ENCODE peak calls at places on chromosomes 11 and 22, in nine cellular contexts. W, E, Q, J, P, Z, M, X and O are unnamed samples. For H3K4me1, the result is how much of the 10 kb centered on the place peaks cover.

GRCh38 chr11:17612221-17613188 is 65.4 kb downstream of the OTOG start:
- DNase-seq in J (no peak), Q (no peak), W (no peak), E (no peak), P (no peak), M (no peak), X (no peak), Z (no peak), O (no peak)

GRCh38 chr11:131916633-131917032 is 546.2 kb downstream of the NTM start:
- DNase-seq in J (no peak), X (peak), P (no peak), E (no peak), W (no peak), Z (no peak), Q (no peak), M (no peak), O (no peak)

GRCh38 chr11:16148301-16148787 is 208.0 kb downstream of the SOX6 start:
- DNase-seq in P (no peak), J (no peak), Q (no peak), E (no peak), M (no peak), W (peak), X (peak), Z (peak), O (peak)

GRCh38 chr11:61061081-61061826 is 41.0 kb upstream of the CD5 start:
- DNase-seq in Z (peak), E (peak), P (peak), X (peak), J (no peak), M (peak), Q (no peak), W (no peak), O (no peak)

GRCh38 chr11:26187639-26188038 is 144.3 kb upstream of the ANO3 start:
- DNase-seq in J (no peak), E (peak), P (no peak), Q (no peak), Z (no peak), M (no peak), W (no peak), X (peak), O (no peak)

GRCh38 chr22:29780781-29781676 is 13.9 kb downstream of the UQCR10 start:
- DNase-seq in W (no peak), Z (peak), Q (no peak), J (no peak), X (peak), M (no peak), E (peak), P (no peak), O (peak)

GRCh38 chr11:134736251-134737072 is 324.4 kb upstream of the B3GAT1 start:
- DNase-seq in M (no peak), J (no peak), W (no peak), P (no peak), E (no peak), Q (no peak), X (no peak), Z (no peak), O (no peak)

GRCh38 chr22:24333301-24333700 is 62.7 kb downstream of the SPECC1L start:
- DNase-seq in J (no peak), W (no peak), X (peak), Z (peak), M (no peak), E (peak), P (no peak), Q (no peak), O (no peak)

GRCh38 chr11:5204787-5205186 is 4.3 kb upstream of the OR51V1 start:
- DNase-seq in Q (no peak), Z (peak), J (no peak), E (peak), X (peak), M (no peak), P (peak), W (peak), O (peak)

GRCh38 chr22:31818481-31819392 is 64.9 kb downstream of the DEPDC5 start:
- DNase-seq in E (peak), W (peak), M (no peak), P (no peak), Z (no peak), J (no peak), X (peak), Q (no peak), O (no peak)

GRCh38 chr22:43554259-43554636 is 142.4 kb downstream of the MPPED1 start:
- DNase-seq in J (no peak), Q (no peak), W (no peak), M (no peak), Z (no peak), P (no peak), E (no peak), X (no peak), O (no peak)

GRCh38 chr11:79243412-79244174 is 197.2 kb downstream of the TENM4 start:
- DNase-seq in J (no peak), P (no peak), E (no peak), X (no peak), M (no peak), Q (no peak), W (no peak), Z (peak), O (no peak)

GRCh38 chr11:75768112-75768908 is at the start of gene DGAT2:
- DNase-seq in J (peak), Q (peak), X (peak), W (peak), M (peak), Z (peak), P (peak), E (peak), O (peak)

GRCh38 chr22:43782448-43782847 is 29.7 kb downstream of the EFCAB6 start:
- DNase-seq in M (no peak), W (no peak), E (no peak), X (no peak), J (no peak), Q (no peak), P (no peak), Z (no peak), O (no peak)

GRCh38 chr11:64238076-64238475 is 2.8 kb upstream of the FKBP2 start:
- DNase-seq in X (no peak), P (no peak), J (no peak), W (no peak), M (no peak), Z (no peak), Q (peak), E (no peak), O (no peak)

GRCh38 chr11:65653229-65654225 is 9.2 kb downstream of the RELA start:
- DNase-seq in P (no peak), W (no peak), E (no peak), Z (no peak), Q (peak), J (peak), M (no peak), X (no peak), O (no peak)

GRCh38 chr11:124799384-124800225 is 601 bp downstream of the MSANTD2 start:
- DNase-seq in E (peak), Q (peak), W (peak), P (peak), X (peak), M (peak), J (peak), Z (peak), O (peak)

GRCh38 chr22:50035131-50035881 is 22.7 kb upstream of the IL17REL start:
- DNase-seq in X (no peak), Z (no peak), E (no peak), M (peak), W (no peak), P (no peak), Q (no peak), J (no peak), O (no peak)

GRCh38 chr22:39904864-39905263 is 4.0 kb downstream of the GRAP2 start:
- DNase-seq in X (no peak), J (no peak), Q (no peak), W (no peak), M (no peak), E (no peak), P (peak), Z (no peak), O (no peak)

GRCh38 chr22:39898997-39899396 is 1.9 kb upstream of the GRAP2 start:
- DNase-seq in Z (no peak), Q (no peak), E (no peak), P (no peak), M (no peak), J (no peak), W (no peak), X (no peak), O (no peak)

GRCh38 chr22:39900306-39901227 is at the start of gene GRAP2:
- DNase-seq in X (no peak), W (no peak), Q (peak), E (no peak), P (peak), Z (no peak), J (no peak), M (peak), O (no peak)

GRCh38 chr22:39897841-39898240 is 3.0 kb upstream of the GRAP2 start:
- DNase-seq in P (no peak), Z (no peak), E (no peak), W (no peak), M (no peak), X (no peak), Q (no peak), J (no peak), O (no peak)

DNA sequence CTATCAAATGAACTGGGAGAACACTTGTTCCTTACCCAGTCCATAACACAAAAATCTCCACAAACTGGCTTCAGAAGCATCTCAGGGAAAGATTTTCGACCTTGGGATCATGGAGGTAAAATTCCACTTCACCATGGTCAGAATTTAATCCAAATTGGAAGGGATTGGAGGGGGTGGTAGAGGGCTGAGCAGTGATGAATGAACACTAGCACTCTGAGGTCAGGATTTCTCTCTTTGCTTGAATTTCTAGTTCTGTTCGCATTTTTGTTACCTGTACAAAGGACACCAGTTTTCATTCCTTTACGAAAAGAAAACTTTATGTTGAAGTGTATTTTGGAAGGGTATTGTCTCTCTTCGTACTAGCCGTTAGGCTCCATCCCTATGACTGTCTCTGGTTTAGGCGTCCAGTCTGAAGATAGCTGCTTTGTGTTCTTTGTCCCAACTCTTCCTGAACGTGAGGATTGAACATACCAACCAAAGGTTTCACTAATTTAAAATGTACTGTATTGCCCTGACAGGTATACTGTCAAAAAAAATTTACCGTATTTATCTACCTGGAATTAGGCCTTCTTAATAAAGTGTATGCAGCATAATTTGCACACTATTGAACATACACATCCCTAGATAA is 749 bp downstream of the GRAP2 start:
- DNase-seq in X (no peak), W (no peak), Z (no peak), M (no peak), E (no peak), J (no peak), P (peak), Q (no peak), O (no peak)
- H3K4me3 ChIP-seq in X (no peak), W (no peak), Z (no peak), M (peak), E (no peak), J (peak), P (peak), Q (no peak), O (no peak)

GRCh38 chr22:41479671-41480396 is 10.9 kb downstream of the ACO2 start:
- DNase-seq in Q (no peak), W (peak), X (peak), P (no peak), M (no peak), J (no peak), E (no peak), Z (peak), O (no peak)
- H3K4me1 ChIP-seq in Q (under half), W (under half), X (under half), P (under half), M (under half), J (under half), E (under half), Z (under half), O (under half)

GRCh38 chr11:24723231-24723630 is 226.4 kb downstream of the LUZP2 start:
- DNase-seq in E (peak), M (no peak), P (no peak), X (no peak), J (no peak), W (no peak), Z (no peak), Q (no peak), O (no peak)
- H3K4me3 ChIP-seq in E (no peak), M (no peak), P (no peak), X (no peak), J (no peak), W (no peak), Z (no peak), Q (no peak), O (no peak)

GRCh38 chr11:119320593-119321524 is 3.9 kb upstream of the MCAM start:
- DNase-seq in Q (no peak), J (peak), E (peak), X (peak), Z (peak), P (peak), M (no peak), W (peak), O (peak)
- H3K4me1 ChIP-seq in Q (under half), J (half or more), E (under half), X (under half), Z (under half), P (under half), M (under half), W (half or more), O (under half)

GRCh38 chr11:34251640-34251980 is 106.2 kb downstream of the ABTB2 start:
- DNase-seq in Z (no peak), E (no peak), M (no peak), P (no peak), W (no peak), X (no peak), Q (no peak), J (no peak), O (no peak)
- H3K4me3 ChIP-seq in Z (no peak), E (no peak), M (peak), P (peak), W (no peak), X (no peak), Q (no peak), J (no peak), O (no peak)

GRCh38 chr22:17912942-17913704 is 111.2 kb downstream of the MICAL3 start:
- DNase-seq in Q (no peak), W (no peak), P (no peak), J (no peak), X (no peak), M (no peak), E (no peak), Z (no peak), O (no peak)

GRCh38 chr22:17915188-17915587 is 109.2 kb downstream of the MICAL3 start:
- DNase-seq in M (no peak), Q (no peak), J (no peak), W (no peak), P (no peak), X (no peak), Z (no peak), E (no peak), O (no peak)

GRCh38 chr22:17915676-17916075 is 108.7 kb downstream of the MICAL3 start:
- DNase-seq in P (no peak), W (no peak), J (no peak), Z (no peak), Q (no peak), X (no peak), E (no peak), M (no peak), O (no peak)

GRCh38 chr22:17913705-17914282 is 110.6 kb downstream of the MICAL3 start:
- DNase-seq in P (no peak), W (no peak), Z (no peak), M (no peak), X (peak), E (no peak), Q (no peak), J (no peak), O (no peak)

GRCh38 chr22:17914474-17914873 is 109.9 kb downstream of the MICAL3 start:
- DNase-seq in J (no peak), Z (no peak), E (no peak), W (no peak), P (no peak), M (no peak), Q (no peak), X (no peak), O (no peak)
- H3K4me1 ChIP-seq in J (under half), Z (under half), E (under half), W (under half), P (under half), M (under half), Q (under half), X (under half), O (under half)

DNA sequence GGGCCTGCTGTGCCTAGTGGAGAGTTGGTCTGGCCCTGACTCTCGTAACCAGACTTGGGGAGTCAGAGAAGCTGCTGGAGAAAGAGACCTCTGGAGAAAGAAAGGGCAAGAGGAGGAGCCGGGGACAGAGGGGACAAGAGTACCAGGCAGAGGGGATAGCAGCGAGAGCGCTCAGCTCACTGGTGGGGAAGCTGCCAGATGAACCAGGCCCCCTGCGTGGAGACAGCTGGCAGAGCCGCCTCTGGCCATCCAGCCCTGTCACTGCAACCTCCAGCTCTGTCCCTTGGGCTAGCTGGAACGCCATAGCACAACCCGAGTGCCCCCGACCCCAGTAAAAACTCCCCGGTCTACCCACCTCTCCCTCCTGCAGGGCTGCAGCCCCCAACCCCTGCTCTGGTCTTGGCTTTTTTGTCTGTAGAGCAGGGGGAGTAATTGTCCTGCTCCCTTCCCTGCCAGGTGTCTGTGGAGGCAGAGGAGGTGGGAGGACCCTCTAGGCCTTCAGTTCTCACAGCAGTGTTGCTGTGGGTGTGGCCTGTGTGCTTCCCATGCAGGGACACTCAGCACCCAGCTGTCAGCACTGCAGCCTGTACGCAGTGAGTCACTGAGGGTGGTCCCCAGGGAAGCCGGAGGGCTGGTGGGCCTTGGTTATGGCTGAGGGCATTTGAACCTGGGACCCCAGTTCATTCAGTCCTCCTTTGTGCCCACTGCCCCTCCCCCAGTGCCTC is 4.8 kb upstream of the SUN2 start:
- DNase-seq in X (peak), J (no peak), Z (peak), W (peak), M (no peak), P (no peak), Q (no peak), E (no peak), O (no peak)
- H3K4me3 ChIP-seq in X (no peak), J (no peak), Z (no peak), W (no peak), M (no peak), P (no peak), Q (no peak), E (no peak), O (no peak)